ENCODE peak calls at places on chromosomes 11 and 22, in four cellular contexts. J is stimulated activated CD8-positive, alpha-beta memory T cell treated with anti-CD3 and anti-CD28 coated beads, Interleukin-7, amount 100 ng/mL, for 24 hours; I is mammary epithelial cell; C is kidney. X is an unnamed sample.

GRCh38 chr11:26331911-26332571 is at the start of gene ANO3:
- DNase-seq in J (no peak), I (peak; percentile 52), C (peak; percentile 87), X (no peak)

GRCh38 chr11:69920500-69921428 is 101.5 kb upstream of the FGF3 start:
- DNase-seq in J (no peak), I (no peak), C (peak; percentile 68), X (no peak)

GRCh38 chr22:35630387-35630793 is 13.3 kb upstream of the MB start:
- DNase-seq in J (no peak), I (peak; percentile 42), C (peak; percentile 72), X (no peak)

GRCh38 chr11:126345759-126346585 is 9.5 kb upstream of the ST3GAL4 start:
- DNase-seq in J (no peak), I (no peak), C (peak; percentile 61), X (no peak)

GRCh38 chr11:12123177-12123576 is 12.8 kb downstream of the MICAL2 start:
- DNase-seq in J (no peak), I (peak; percentile 80), C (no peak), X (no peak)

GRCh38 chr11:120746836-120747609 is 235.5 kb downstream of the GRIK4 start:
- DNase-seq in J (no peak), I (peak; percentile 92), C (no peak), X (no peak)

GRCh38 chr11:13289081-13289480 is 11.5 kb downstream of the BMAL1 start:
- DNase-seq in J (no peak), I (no peak), C (no peak), X (no peak)

GRCh38 chr11:118619444-118620205 is 12.2 kb downstream of the PHLDB1 start:
- DNase-seq in J (no peak), I (peak; percentile 94), C (peak; percentile 70), X (no peak)

GRCh38 chr22:20581503-20582170 is 74.2 kb downstream of the MED15 start:
- DNase-seq in J (no peak), I (no peak), C (no peak), X (no peak)

GRCh38 chr11:103961010-103961409 is 75.4 kb upstream of the DDI1 start:
- DNase-seq in J (no peak), I (peak; percentile 61), C (no peak), X (no peak)

GRCh38 chr11:79055866-79056632 is 384.8 kb downstream of the TENM4 start:
- DNase-seq in J (no peak), I (no peak), C (no peak), X (no peak)

GRCh38 chr11:73539506-73540084 is 58.3 kb downstream of the FAM168A start:
- DNase-seq in J (no peak), I (no peak), C (no peak), X (no peak)

GRCh38 chr22:48366056-48366455 is 1461.6 kb downstream of the BRD1 start:
- DNase-seq in J (no peak), I (no peak), C (no peak), X (no peak)

X was measured in effector memory CD4-positive, alpha-beta T cell.